ENCODE peak calls at places on chromosomes 2 and 18, in four cellular contexts. One of them, this sample, is unnamed.

GRCh38 chr2:64608867-64609228 is 44.9 kb downstream of the SERTAD2 start:
- DNase-seq in HFFc6: no peak
- DNase-seq in skeletal muscle cell: no peak
- DNase-seq in erythroblast: no peak
- DNase-seq in this sample: no peak

GRCh38 chr2:30705056-30705455 is 102.2 kb downstream of the CAPN13 start:
- DNase-seq in erythroblast: no peak
- DNase-seq in skeletal muscle cell: no peak
- DNase-seq in HFFc6: no peak
- DNase-seq in this sample: no peak

GRCh38 chr2:7010376-7010775 is 93.2 kb downstream of the RNF144A start:
- DNase-seq in HFFc6: no peak
- DNase-seq in skeletal muscle cell: peak; percentile 87
- DNase-seq in erythroblast: no peak
- DNase-seq in this sample: peak; percentile 88

GRCh38 chr2:43848174-43848573 is 9.4 kb downstream of the ABCG8 start:
- DNase-seq in HFFc6: peak; percentile 13
- DNase-seq in skeletal muscle cell: no peak
- DNase-seq in erythroblast: no peak
- DNase-seq in this sample: no peak

GRCh38 chr18:50967714-50968661 is at the start of gene ELAC1:
- DNase-seq in HFFc6: peak; percentile 81
- DNase-seq in erythroblast: peak; percentile 94
- DNase-seq in skeletal muscle cell: peak; percentile 45
- DNase-seq in this sample: peak; percentile 54

GRCh38 chr2:238527565-238527964 is 100.8 kb downstream of the ASB1 start:
- DNase-seq in skeletal muscle cell: no peak
- DNase-seq in HFFc6: peak; percentile 65
- DNase-seq in erythroblast: no peak
- DNase-seq in this sample: no peak

GRCh38 chr2:159961005-159961404 is 101.4 kb downstream of the PLA2R1 start:
- DNase-seq in skeletal muscle cell: no peak
- DNase-seq in HFFc6: no peak
- DNase-seq in erythroblast: no peak
- DNase-seq in this sample: no peak

GRCh38 chr18:67282796-67283195 is 233.7 kb downstream of the DSEL start:
- DNase-seq in HFFc6: peak; percentile 8
- DNase-seq in skeletal muscle cell: peak; percentile 69
- DNase-seq in erythroblast: no peak
- DNase-seq in this sample: peak; percentile 31

GRCh38 chr18:46663539-46663938 is 6.5 kb upstream of the LOXHD1 start:
- DNase-seq in HFFc6: no peak
- DNase-seq in skeletal muscle cell: no peak
- DNase-seq in erythroblast: no peak
- DNase-seq in this sample: no peak

GRCh38 chr2:233007739-233008138 is 5.3 kb downstream of the NGEF start:
- DNase-seq in erythroblast: no peak
- DNase-seq in HFFc6: no peak
- DNase-seq in skeletal muscle cell: no peak
- DNase-seq in this sample: no peak

GRCh38 chr2:102033750-102034682 is 42.3 kb downstream of the IL1R2 start:
- DNase-seq in erythroblast: no peak
- DNase-seq in skeletal muscle cell: no peak
- DNase-seq in HFFc6: no peak
- DNase-seq in this sample: no peak

GRCh38 chr2:239919779-239920545 is 105.2 kb downstream of the NDUFA10 start:
- DNase-seq in HFFc6: no peak
- DNase-seq in skeletal muscle cell: no peak
- DNase-seq in erythroblast: no peak
- DNase-seq in this sample: no peak

GRCh38 chr2:199985625-199986207 is 30.3 kb downstream of the MAIP1 start:
- DNase-seq in HFFc6: peak; percentile 70
- DNase-seq in skeletal muscle cell: no peak
- DNase-seq in erythroblast: peak; percentile 82
- DNase-seq in this sample: peak; percentile 48

GRCh38 chr2:7891312-7891711 is 790.5 kb upstream of the ID2 start:
- DNase-seq in erythroblast: no peak
- DNase-seq in skeletal muscle cell: no peak
- DNase-seq in HFFc6: no peak
- DNase-seq in this sample: no peak

GRCh38 chr2:1563943-1564342 is 150.7 kb downstream of the TPO start:
- DNase-seq in HFFc6: no peak
- DNase-seq in erythroblast: no peak
- DNase-seq in skeletal muscle cell: no peak
- DNase-seq in this sample: no peak

GRCh38 chr2:207902822-207903221 is 122.5 kb downstream of the PLEKHM3 start:
- DNase-seq in HFFc6: no peak
- DNase-seq in erythroblast: no peak
- DNase-seq in skeletal muscle cell: no peak
- DNase-seq in this sample: no peak

GRCh38 chr18:2540575-2540974 is 30.7 kb downstream of the METTL4 start:
- DNase-seq in erythroblast: no peak
- DNase-seq in HFFc6: no peak
- DNase-seq in skeletal muscle cell: no peak
- DNase-seq in this sample: no peak

GRCh38 chr2:150041721-150042450 is 445.6 kb downstream of the RND3 start:
- DNase-seq in HFFc6: peak; percentile 13
- DNase-seq in erythroblast: no peak
- DNase-seq in skeletal muscle cell: peak; percentile 56
- DNase-seq in this sample: no peak

GRCh38 chr18:37124511-37124910 is 295.6 kb downstream of the KIAA1328 start:
- DNase-seq in HFFc6: peak; percentile 7
- DNase-seq in skeletal muscle cell: peak; percentile 33
- DNase-seq in erythroblast: no peak
- DNase-seq in this sample: no peak

GRCh38 chr2:85702172-85702571 is 8.0 kb downstream of the GNLY start:
- DNase-seq in erythroblast: no peak
- DNase-seq in HFFc6: peak; percentile 65
- DNase-seq in skeletal muscle cell: no peak
- DNase-seq in this sample: peak; percentile 57

GRCh38 chr2:134441153-134441863 is 187.4 kb downstream of the MGAT5 start:
- DNase-seq in skeletal muscle cell: no peak
- DNase-seq in erythroblast: no peak
- DNase-seq in HFFc6: no peak
- DNase-seq in this sample: no peak

GRCh38 chr2:166651991-166652390 is 157.9 kb upstream of the SCN7A start:
- DNase-seq in HFFc6: no peak
- DNase-seq in skeletal muscle cell: no peak
- DNase-seq in erythroblast: no peak
- DNase-seq in this sample: no peak

This sample was measured in stromal cell of bone marrow.